ENCODE peak calls at places on chromosomes 13 and 19, in six cellular contexts. P is H1, R is GM12891, D is GM12878, Z is K562, V is HepG2. J is an unnamed sample.

GRCh38 chr19:3771906-3772450 is at the start of gene RAX2:
- DNase-seq in P (no peak), R (no peak), D (no peak), Z (peak; percentile 70), V (no peak), J (no peak)

GRCh38 chr19:2032296-2032941 is 16.9 kb upstream of the BTBD2 start:
- DNase-seq in P (no peak), R (no peak), D (no peak), Z (no peak), V (no peak), J (no peak)

GRCh38 chr19:17281391-17282304 is at the start of gene ANKLE1:
- DNase-seq in P (no peak), R (peak; percentile 78), D (peak; percentile 32), Z (peak; percentile 63), V (no peak), J (peak; percentile 80)

GRCh38 chr13:32016631-32017030 is 14.9 kb upstream of the FRY start:
- DNase-seq in P (no peak), R (no peak), D (no peak), Z (no peak), V (no peak), J (no peak)

GRCh38 chr13:113918981-113919646 is 54.8 kb downstream of the C13orf46 start:
- DNase-seq in P (no peak), R (no peak), D (no peak), Z (no peak), V (no peak), J (no peak)

GRCh38 chr19:12685831-12686230 is 2.0 kb upstream of the GNG14 start:
- DNase-seq in P (no peak), R (no peak), D (no peak), Z (no peak), V (no peak), J (no peak)

GRCh38 chr13:106083620-106084350 is 451.7 kb downstream of the EFNB2 start:
- DNase-seq in P (no peak), R (no peak), D (no peak), Z (no peak), V (peak; percentile 6), J (no peak)

GRCh38 chr13:20470136-20470535 is 55.5 kb downstream of the CRYL1 start:
- DNase-seq in P (no peak), R (no peak), D (no peak), Z (no peak), V (no peak), J (no peak)

GRCh38 chr19:46603195-46603637 is 2.1 kb downstream of the CALM3 start:
- DNase-seq in P (no peak), R (no peak), D (no peak), Z (peak; percentile 55), V (peak; percentile 85), J (no peak)

GRCh38 chr19:53086949-53087348 is 16.3 kb downstream of the ZNF160 start:
- DNase-seq in P (no peak), R (no peak), D (no peak), Z (no peak), V (no peak), J (no peak)

GRCh38 chr13:65872448-65872847 is 1357.7 kb downstream of the PCDH9 start:
- DNase-seq in P (no peak), R (no peak), D (no peak), Z (no peak), V (no peak), J (no peak)

GRCh38 chr19:5983367-5983955 is 5.5 kb upstream of the RANBP3 start:
- DNase-seq in P (no peak), R (no peak), D (no peak), Z (no peak), V (no peak), J (no peak)

GRCh38 chr13:21221268-21221667 is 44.8 kb downstream of the MRPL57 start:
- DNase-seq in P (no peak), R (no peak), D (no peak), Z (no peak), V (no peak), J (no peak)

GRCh38 chr19:33445752-33446070 is 72.2 kb downstream of the CEBPG start:
- DNase-seq in P (no peak), R (no peak), D (no peak), Z (no peak), V (no peak), J (no peak)

GRCh38 chr19:45598267-45599011 is 3.6 kb downstream of the GPR4 start:
- DNase-seq in P (no peak), R (no peak), D (no peak), Z (no peak), V (no peak), J (no peak)
- TF ChIP-seq TAF1 in P (no peak), R (no peak), D (no peak), Z (no peak), V (no peak), J (no peak)

DNA sequence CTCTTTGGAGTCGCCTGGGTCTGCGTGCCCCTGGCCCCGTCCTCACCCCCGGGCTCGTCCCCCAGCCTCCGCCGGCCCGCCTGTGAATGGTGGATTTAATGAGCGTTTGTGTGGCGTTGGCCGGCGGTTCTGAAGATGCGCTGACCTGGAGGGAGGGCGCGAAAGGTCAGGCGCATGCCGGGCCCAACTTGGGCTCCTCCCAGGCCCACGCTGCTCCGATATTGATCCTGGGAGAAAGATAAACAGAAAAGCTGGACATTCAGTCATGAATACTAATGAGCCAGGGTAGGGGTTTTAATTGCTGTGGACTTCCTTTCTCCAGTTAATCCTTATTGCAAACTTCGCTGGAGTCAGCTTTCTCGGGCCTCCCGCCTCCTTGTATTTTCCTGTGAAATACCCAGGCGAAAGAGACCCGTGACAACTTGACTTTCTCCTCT is 10.2 kb downstream of the ZIC2 start:
- DNase-seq in P (no peak), R (no peak), D (no peak), Z (no peak), V (no peak), J (no peak)
- TF ChIP-seq POLR2A in P (no peak), R (no peak), D (no peak), Z (no peak), V (no peak), J (no peak)

DNA sequence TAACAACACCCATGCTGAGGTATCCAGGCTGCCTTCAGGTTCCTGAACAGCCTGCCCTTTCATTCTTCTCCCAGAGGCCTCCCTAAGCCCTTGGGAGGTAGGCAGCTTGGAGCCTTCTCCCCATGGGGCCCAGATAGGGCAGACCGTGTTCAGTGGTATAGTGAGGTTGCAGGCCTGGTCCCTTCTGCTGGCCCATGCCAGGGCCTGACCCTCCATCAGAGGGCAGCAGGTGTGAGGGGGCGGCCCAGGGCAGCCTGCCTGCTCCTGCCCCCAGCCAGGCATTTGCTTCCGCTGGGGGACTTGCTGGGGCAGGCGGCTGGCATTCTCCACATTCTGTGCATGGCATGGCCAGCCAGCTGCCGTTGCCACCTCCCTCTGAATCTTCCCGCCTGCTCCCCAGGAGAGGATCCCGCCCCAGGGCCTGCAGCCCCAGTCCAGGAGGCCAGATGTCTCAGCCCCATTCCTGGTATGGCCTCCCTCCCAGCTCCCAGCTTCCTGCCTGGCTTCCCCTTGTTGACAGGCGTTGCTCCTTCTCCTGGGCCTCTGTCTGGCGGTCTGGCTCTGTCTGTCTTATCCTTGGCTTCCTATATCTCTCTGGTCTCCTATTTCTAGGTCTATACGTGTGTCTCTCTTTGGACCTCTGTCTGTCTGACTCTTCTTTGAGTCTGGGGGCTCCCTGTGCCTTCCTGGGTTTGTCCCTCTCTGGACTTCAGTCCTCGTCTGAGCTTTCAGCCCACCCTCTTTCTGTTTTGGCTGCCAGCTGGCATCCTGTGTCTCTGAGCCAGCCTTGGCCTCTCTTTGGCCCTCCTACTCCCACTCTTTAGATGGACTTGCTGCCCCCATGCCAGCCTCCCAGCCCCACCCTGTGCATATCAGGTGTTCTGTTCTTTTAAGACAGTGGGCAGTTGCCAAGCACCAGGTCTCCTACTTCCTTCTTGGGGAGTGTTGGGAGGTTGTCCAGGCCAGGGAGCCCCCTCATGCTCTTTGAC is 9.1 kb downstream of the CIC start:
- DNase-seq in P (no peak), R (no peak), D (no peak), Z (no peak), V (no peak), J (no peak)
- TF ChIP-seq TAF1 in P (no peak), R (no peak), D (no peak), Z (no peak), V (no peak), J (no peak)

DNA sequence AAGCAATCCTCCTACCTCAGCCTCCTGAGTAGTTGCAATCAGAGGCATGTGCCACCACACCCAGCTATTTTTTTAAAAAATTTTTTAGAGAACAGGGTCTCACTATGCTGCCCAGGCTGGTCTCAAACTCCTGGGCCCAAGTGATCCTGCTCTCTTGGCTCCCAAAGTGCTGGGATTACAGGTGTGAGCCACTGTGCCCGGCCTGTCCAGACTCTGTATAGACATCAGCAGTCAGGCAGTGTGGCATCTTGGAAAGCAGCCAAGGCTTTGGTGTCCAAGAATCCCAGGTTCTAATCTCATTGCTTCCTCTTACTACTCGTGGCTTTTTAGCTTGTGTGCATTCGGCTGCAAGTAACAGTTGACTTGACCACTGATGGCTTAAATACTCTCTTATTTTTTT is 43.4 kb downstream of the BICRA start:
- DNase-seq in P (no peak), R (no peak), D (no peak), Z (no peak), V (no peak), J (no peak)
- TF ChIP-seq POLR2A in P (no peak), R (no peak), D (no peak), Z (no peak), V (no peak), J (no peak)

DNA sequence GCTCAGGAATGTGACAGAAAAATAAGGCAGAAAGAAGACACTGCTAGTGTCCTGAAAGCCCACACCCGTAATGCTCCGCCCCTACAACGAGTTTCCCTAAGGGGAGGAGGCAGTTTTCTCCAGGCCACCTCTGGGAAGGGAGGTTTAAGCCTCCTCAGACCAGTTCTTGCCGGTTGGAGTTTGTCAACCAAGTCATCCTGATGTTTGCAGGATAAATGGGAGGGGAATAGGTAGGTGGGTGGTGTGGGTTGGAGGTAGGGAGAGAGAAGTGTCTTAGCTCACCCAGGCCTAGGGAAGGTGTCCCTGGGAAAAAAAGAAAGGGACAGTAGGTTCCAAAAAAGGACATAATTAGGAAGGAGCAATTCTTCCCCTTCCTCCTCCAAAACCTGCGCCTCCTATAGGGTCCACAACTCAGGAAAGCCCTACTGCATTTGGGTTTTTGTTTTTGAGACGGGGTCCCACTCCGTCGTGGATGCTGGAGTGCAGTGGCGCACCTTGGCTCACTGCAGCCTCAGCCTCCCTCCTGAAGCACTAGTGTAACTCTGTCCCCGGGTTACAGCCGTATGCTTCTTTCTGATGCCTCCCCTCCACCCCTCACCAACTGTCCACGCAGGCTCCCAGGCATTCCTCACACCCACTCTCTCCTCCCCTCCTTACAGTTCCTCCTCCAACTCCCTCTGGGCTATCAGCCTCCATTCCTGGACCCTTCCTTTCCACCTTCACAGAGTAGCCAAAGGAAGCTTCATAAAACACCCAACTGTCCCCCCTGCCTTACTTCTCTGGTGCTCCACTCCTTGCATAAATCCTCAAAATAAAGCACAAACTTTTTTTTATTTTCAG is 2.0 kb upstream of the SERTAD3 start:
- DNase-seq in P (no peak), R (no peak), D (no peak), Z (peak; percentile 57), V (no peak), J (no peak)
- TF ChIP-seq TAF1 in P (peak; percentile 45), R (no peak), D (no peak), Z (no peak), V (no peak), J (no peak)

J was measured in GM12892.